ENCODE peak calls at places on chromosomes 12 and 14, in six cellular contexts. N is K562, G is testis, C is ovary, I is vagina, S is uterus. B is an unnamed sample.

GRCh38 chr14:92105845-92106094 is 612 bp downstream of the ATXN3 start:
- DNase-seq in I (peak), S (peak), G (peak), C (peak), N (no peak), B (peak)

GRCh38 chr14:104866451-104867370 is 1.6 kb downstream of the CEP170B start:
- DNase-seq in S (no peak), G (no peak), I (no peak), N (no peak), C (no peak), B (no peak)

GRCh38 chr12:101074940-101075680 is 134.9 kb downstream of the SLC5A8 start:
- DNase-seq in I (no peak), G (no peak), C (no peak), S (no peak), N (no peak), B (no peak)

GRCh38 chr12:16352481-16352880 is 5.0 kb downstream of the MGST1 start:
- DNase-seq in N (no peak), C (no peak), I (no peak), S (no peak), G (no peak), B (no peak)

GRCh38 chr14:52700701-52701172 is 5.4 kb upstream of the ERO1A start:
- DNase-seq in S (no peak), N (no peak), G (no peak), C (no peak), I (no peak), B (no peak)

GRCh38 chr14:31261859-31262739 is 54.5 kb upstream of the HECTD1 start:
- DNase-seq in N (no peak), S (peak), C (peak), I (no peak), G (no peak), B (peak)

GRCh38 chr12:28217805-28218204 is 27.5 kb downstream of the CCDC91 start:
- DNase-seq in S (no peak), C (no peak), N (no peak), G (no peak), I (no peak), B (no peak)

GRCh38 chr12:32053881-32054624 is 52.6 kb upstream of the BICD1 start:
- DNase-seq in N (peak), C (no peak), I (no peak), G (no peak), S (no peak), B (no peak)

GRCh38 chr12:106138646-106139421 is at the start of gene NUAK1:
- DNase-seq in C (peak), N (no peak), I (no peak), S (peak), G (peak), B (peak)

GRCh38 chr14:81199084-81199483 is 21.7 kb downstream of the GTF2A1 start:
- DNase-seq in I (no peak), G (no peak), C (no peak), N (no peak), S (no peak), B (no peak)

GRCh38 chr12:1531160-1531653 is 63.2 kb downstream of the FBXL14 start:
- DNase-seq in C (peak), S (no peak), I (no peak), N (no peak), G (no peak), B (peak)

GRCh38 chr14:54138024-54138353 is 181.4 kb upstream of the BMP4 start:
- DNase-seq in S (no peak), I (no peak), C (no peak), G (no peak), N (no peak), B (no peak)

GRCh38 chr12:51913071-51914033 is 6.0 kb downstream of the ACVRL1 start:
- DNase-seq in I (peak), G (no peak), N (peak), S (no peak), C (no peak), B (no peak)

GRCh38 chr14:30267141-30267540 is 291.8 kb upstream of the G2E3 start:
- DNase-seq in S (no peak), C (no peak), G (no peak), N (no peak), I (no peak), B (no peak)

GRCh38 chr14:85991156-85991555 is 461.2 kb downstream of the FLRT2 start:
- DNase-seq in C (no peak), S (no peak), N (no peak), G (no peak), I (no peak), B (no peak)

GRCh38 chr12:6277982-6278438 is 32.5 kb upstream of the PLEKHG6 start:
- DNase-seq in S (peak), I (no peak), C (no peak), N (no peak), G (peak), B (peak)

GRCh38 chr12:109098142-109098652 is 800 bp downstream of the UNG start:
- DNase-seq in C (peak), N (no peak), G (no peak), I (no peak), S (no peak), B (peak)

GRCh38 chr12:44876554-44877275 is 600 bp upstream of the NELL2 start:
- DNase-seq in C (no peak), I (no peak), S (no peak), N (peak), G (peak), B (peak)

GRCh38 chr12:48826209-48826855 is 8.0 kb downstream of the CACNB3 start:
- DNase-seq in G (no peak), N (no peak), S (no peak), I (no peak), C (no peak), B (no peak)

GRCh38 chr14:50362791-50363733 is 33.6 kb downstream of the CDKL1 start:
- DNase-seq in C (no peak), N (no peak), I (no peak), G (peak), S (no peak), B (no peak)

GRCh38 chr12:113030875-113031525 is 25.5 kb upstream of the DTX1 start:
- DNase-seq in I (no peak), N (peak), S (no peak), C (no peak), G (peak), B (peak)

GRCh38 chr12:78284417-78284816 is 453.7 kb downstream of the NAV3 start:
- DNase-seq in C (no peak), N (no peak), G (no peak), I (no peak), S (no peak), B (no peak)

GRCh38 chr14:76371066-76371465 is 4.9 kb upstream of the ESRRB start:
- DNase-seq in G (no peak), N (no peak), S (no peak), I (no peak), C (no peak), B (no peak)

GRCh38 chr14:55832122-55832911 is 252.3 kb downstream of the KTN1 start:
- DNase-seq in N (no peak), G (no peak), S (no peak), C (no peak), I (no peak), B (no peak)

GRCh38 chr12:47394070-47394469 is 311.8 kb downstream of the RPAP3 start:
- DNase-seq in N (no peak), G (no peak), S (no peak), C (no peak), I (no peak), B (no peak)

GRCh38 chr14:52325632-52326031 is 11.5 kb downstream of the PTGER2 start:
- DNase-seq in S (no peak), I (no peak), N (no peak), C (no peak), G (no peak), B (no peak)

GRCh38 chr12:114166360-114166759 is 200.2 kb upstream of the RBM19 start:
- DNase-seq in N (peak), I (no peak), S (peak), C (no peak), G (peak), B (peak)

GRCh38 chr12:88237954-88238353 is 95.8 kb downstream of the TMTC3 start:
- DNase-seq in G (no peak), I (no peak), C (no peak), N (no peak), S (no peak), B (no peak)

GRCh38 chr14:50816419-50817047 is 14.4 kb downstream of the NIN start:
- DNase-seq in I (no peak), G (no peak), S (no peak), C (peak), N (no peak), B (no peak)

GRCh38 chr14:96424104-96424989 is 32.4 kb downstream of the AK7 start:
- DNase-seq in N (peak), G (peak), I (no peak), S (no peak), C (no peak), B (peak)

GRCh38 chr14:105853907-105854599 is 327.7 kb downstream of the TMEM121 start:
- DNase-seq in C (no peak), S (no peak), G (peak), I (peak), N (no peak), B (no peak)

GRCh38 chr14:37623971-37624370 is 28.5 kb downstream of the TTC6 start:
- DNase-seq in S (no peak), I (no peak), G (no peak), N (no peak), C (no peak), B (no peak)

GRCh38 chr14:52003324-52003723 is 14.0 kb downstream of the RTRAF start:
- DNase-seq in I (no peak), C (no peak), S (no peak), N (no peak), G (no peak), B (no peak)

GRCh38 chr14:68104518-68104917 is 284.9 kb downstream of the RAD51B start:
- DNase-seq in S (no peak), N (no peak), G (no peak), C (no peak), I (no peak), B (no peak)

GRCh38 chr14:68109132-68109531 is 289.6 kb downstream of the RAD51B start:
- DNase-seq in S (no peak), I (no peak), G (no peak), C (no peak), N (no peak), B (no peak)

GRCh38 chr14:68106917-68107316 is 287.3 kb downstream of the RAD51B start:
- DNase-seq in S (no peak), I (no peak), N (no peak), C (no peak), G (no peak), B (no peak)

GRCh38 chr14:68103841-68104240 is 284.3 kb downstream of the RAD51B start:
- DNase-seq in G (no peak), C (no peak), I (no peak), N (no peak), S (no peak), B (no peak)

GRCh38 chr14:68106456-68106855 is 286.9 kb downstream of the RAD51B start:
- DNase-seq in N (no peak), S (no peak), C (no peak), G (no peak), I (no peak), B (no peak)
- TF ChIP-seq POLR2A in N (no peak), S (no peak), C (no peak), G (no peak), I (no peak), B (no peak)

GRCh38 chr12:30931222-30931621 is 4.7 kb downstream of the TSPAN11 start:
- DNase-seq in I (no peak), C (no peak), S (no peak), N (no peak), G (no peak), B (no peak)
- H3K4me3 ChIP-seq in I (no peak), C (no peak), S (no peak), N (no peak), G (no peak), B (no peak)

GRCh38 chr14:61474021-61474420 is 152.6 kb downstream of the PRKCH start:
- DNase-seq in N (no peak), I (no peak), G (no peak), C (no peak), S (no peak), B (no peak)
- H3K27ac ChIP-seq in N (no peak), I (peak), G (no peak), C (no peak), S (peak), B (peak)

GRCh38 chr12:104960464-104960863 is 2.4 kb upstream of the SLC41A2 start:
- DNase-seq in S (no peak), C (no peak), N (no peak), G (no peak), I (no peak), B (no peak)

GRCh38 chr12:104957388-104958008 is 592 bp downstream of the SLC41A2 start:
- DNase-seq in C (no peak), S (no peak), N (no peak), G (no peak), I (no peak), B (no peak)

GRCh38 chr12:104956870-104957301 is 1.2 kb downstream of the SLC41A2 start:
- DNase-seq in C (no peak), S (no peak), I (no peak), G (no peak), N (no peak), B (no peak)

GRCh38 chr12:104958946-104959841 is 1.1 kb upstream of the SLC41A2 start:
- DNase-seq in C (no peak), I (no peak), S (no peak), N (peak), G (peak), B (peak)

GRCh38 chr12:104958009-104958945 is at the start of gene SLC41A2:
- DNase-seq in S (peak), G (peak), I (peak), C (peak), N (peak), B (peak)
- TF ChIP-seq POLR2A in S (no peak), G (no peak), I (no peak), C (peak), N (no peak), B (no peak)

B was measured in thyroid gland.